ENCODE peak calls at places on chromosomes 7 and 10, in nine cellular contexts. Z is fibroblast of lung, B is neuronal stem cell, U is tibial nerve, A is T follicular helper cell, N is astrocyte of the cerebellum, H is LHCN-M2, W is H4, X is A172. M is an unnamed sample.

GRCh38 chr7:266851-267840 is 22.8 kb upstream of the FOXL3 start:
- DNase-seq in Z (no peak), B (no peak), U (peak; percentile 20), A (no peak), N (no peak), H (no peak), W (no peak), X (no peak), M (no peak)

GRCh38 chr10:15182541-15183207 is 14.2 kb upstream of the NMT2 start:
- DNase-seq in Z (peak; percentile 73), B (no peak), U (no peak), A (no peak), N (no peak), H (no peak), W (peak; percentile 23), X (peak; percentile 61), M (no peak)

GRCh38 chr7:117448655-117449054 is 21.4 kb upstream of the ASZ1 start:
- DNase-seq in Z (no peak), B (no peak), U (no peak), A (no peak), N (no peak), H (no peak), W (no peak), X (no peak), M (no peak)

GRCh38 chr7:155486783-155487508 is 29.0 kb downstream of the EN2 start:
- DNase-seq in Z (no peak), B (no peak), U (no peak), A (no peak), N (no peak), H (no peak), W (no peak), X (no peak), M (no peak)

GRCh38 chr10:480928-481551 is 208.4 kb downstream of the DIP2C start:
- DNase-seq in Z (peak; percentile 51), B (no peak), U (no peak), A (no peak), N (no peak), H (peak; percentile 76), W (no peak), X (no peak), M (no peak)

GRCh38 chr10:68897336-68897741 is 3.8 kb upstream of the DDX50 start:
- DNase-seq in Z (peak; percentile 87), B (peak; percentile 68), U (peak; percentile 64), A (no peak), N (peak; percentile 66), H (peak; percentile 72), W (peak; percentile 63), X (peak; percentile 80), M (no peak)

GRCh38 chr10:112375721-112376577 is 2.0 kb downstream of the ACSL5 start:
- DNase-seq in Z (peak; percentile 56), B (no peak), U (peak; percentile 61), A (peak; percentile 6), N (no peak), H (peak; percentile 11), W (peak; percentile 48), X (peak; percentile 64), M (no peak)

GRCh38 chr10:35940067-35940989 is 298.2 kb upstream of the FZD8 start:
- DNase-seq in Z (peak; percentile 64), B (no peak), U (no peak), A (no peak), N (no peak), H (peak; percentile 14), W (no peak), X (no peak), M (no peak)

GRCh38 chr7:44147026-44147881 is 6.1 kb upstream of the MYL7 start:
- DNase-seq in Z (peak; percentile 27), B (no peak), U (no peak), A (no peak), N (no peak), H (no peak), W (no peak), X (peak; percentile 35), M (no peak)

GRCh38 chr7:121480566-121481335 is 84.6 kb upstream of the FAM3C start:
- DNase-seq in Z (no peak), B (peak; percentile 30), U (no peak), A (no peak), N (no peak), H (no peak), W (no peak), X (no peak), M (no peak)

GRCh38 chr7:141421306-141421705 is 129.9 kb upstream of the AGK start:
- DNase-seq in Z (no peak), B (no peak), U (no peak), A (no peak), N (no peak), H (no peak), W (no peak), X (no peak), M (no peak)

GRCh38 chr10:46528171-46528671 is 28.2 kb downstream of the GPRIN2 start:
- DNase-seq in Z (no peak), B (no peak), U (no peak), A (no peak), N (no peak), H (no peak), W (no peak), X (no peak), M (no peak)

GRCh38 chr10:16470747-16471146 is 33.9 kb downstream of the PTER start:
- DNase-seq in Z (no peak), B (no peak), U (no peak), A (no peak), N (no peak), H (no peak), W (no peak), X (no peak), M (no peak)

GRCh38 chr7:80740778-80741545 is 102.5 kb downstream of the CD36 start:
- DNase-seq in Z (peak; percentile 51), B (no peak), U (no peak), A (no peak), N (peak; percentile 57), H (peak; percentile 73), W (peak; percentile 75), X (peak; percentile 77), M (no peak)

GRCh38 chr10:73812662-73813061 is 1.3 kb upstream of the NDST2 start:
- DNase-seq in Z (no peak), B (no peak), U (no peak), A (no peak), N (no peak), H (no peak), W (no peak), X (no peak), M (no peak)

GRCh38 chr10:78715435-78715834 is 353.3 kb upstream of the ZMIZ1 start:
- DNase-seq in Z (no peak), B (no peak), U (no peak), A (no peak), N (no peak), H (no peak), W (no peak), X (no peak), M (no peak)

GRCh38 chr10:132528064-132528800 is 9.4 kb upstream of the INPP5A start:
- DNase-seq in Z (peak; percentile 87), B (no peak), U (no peak), A (no peak), N (no peak), H (no peak), W (no peak), X (no peak), M (no peak)

GRCh38 chr10:113876461-113876860 is 22.0 kb downstream of the NHLRC2 start:
- DNase-seq in Z (no peak), B (no peak), U (no peak), A (no peak), N (no peak), H (no peak), W (no peak), X (no peak), M (no peak)

GRCh38 chr10:109831846-109832245 is 91.5 kb downstream of the XPNPEP1 start:
- DNase-seq in Z (no peak), B (no peak), U (no peak), A (no peak), N (no peak), H (no peak), W (no peak), X (no peak), M (no peak)

GRCh38 chr7:157359581-157359980 is 22.8 kb downstream of the DNAJB6 start:
- DNase-seq in Z (no peak), B (no peak), U (no peak), A (no peak), N (no peak), H (no peak), W (no peak), X (no peak), M (no peak)

GRCh38 chr7:139667377-139667776 is 110.4 kb downstream of the HIPK2 start:
- DNase-seq in Z (no peak), B (no peak), U (no peak), A (no peak), N (no peak), H (no peak), W (no peak), X (no peak), M (no peak)

GRCh38 chr10:114544045-114544659 is 113.9 kb downstream of the ABLIM1 start:
- DNase-seq in Z (no peak), B (no peak), U (no peak), A (peak; percentile 54), N (no peak), H (no peak), W (no peak), X (peak; percentile 25), M (no peak)

GRCh38 chr7:14685112-14685511 is 217.4 kb downstream of the DGKB start:
- DNase-seq in Z (peak; percentile 3), B (no peak), U (no peak), A (no peak), N (no peak), H (peak; percentile 12), W (no peak), X (no peak), M (no peak)

GRCh38 chr10:36765777-36766176 is 359.6 kb upstream of the ANKRD30A start:
- DNase-seq in Z (peak; percentile 59), B (no peak), U (no peak), A (no peak), N (peak; percentile 18), H (no peak), W (no peak), X (no peak), M (no peak)

GRCh38 chr7:1296727-1297475 is 64.2 kb downstream of the UNCX start:
- DNase-seq in Z (no peak), B (no peak), U (no peak), A (no peak), N (no peak), H (no peak), W (no peak), X (no peak), M (no peak)

GRCh38 chr7:116552616-116553015 is 27.8 kb downstream of the CAV1 start:
- DNase-seq in Z (peak; percentile 52), B (no peak), U (no peak), A (no peak), N (no peak), H (peak; percentile 88), W (peak; percentile 36), X (peak; percentile 60), M (no peak)

GRCh38 chr7:121211253-121211652 is 117.5 kb upstream of the WNT16 start:
- DNase-seq in Z (no peak), B (no peak), U (no peak), A (no peak), N (no peak), H (no peak), W (no peak), X (no peak), M (no peak)

GRCh38 chr10:110993024-110993693 is 73.8 kb downstream of the SHOC2 start:
- DNase-seq in Z (peak; percentile 85), B (no peak), U (no peak), A (no peak), N (peak; percentile 80), H (peak; percentile 90), W (peak; percentile 74), X (peak; percentile 62), M (no peak)

GRCh38 chr10:75592888-75593643 is 161.6 kb downstream of the LRMDA start:
- DNase-seq in Z (no peak), B (no peak), U (no peak), A (no peak), N (no peak), H (no peak), W (no peak), X (no peak), M (no peak)

GRCh38 chr7:151051108-151051507 is 2.8 kb downstream of the ASIC3 start:
- DNase-seq in Z (peak; percentile 74), B (peak; percentile 78), U (no peak), A (peak; percentile 49), N (peak; percentile 27), H (no peak), W (no peak), X (no peak), M (no peak)

GRCh38 chr7:5597772-5598171 is 174.1 kb upstream of the TNRC18 start:
- DNase-seq in Z (no peak), B (no peak), U (no peak), A (no peak), N (no peak), H (peak; percentile 79), W (no peak), X (no peak), M (no peak)